ENCODE peak calls at places on chromosomes 5 and 9, in ten cellular contexts. One of them, this sample, is unnamed.

GRCh38 chr5:168118042-168118668 is 173.3 kb upstream of the WWC1 start:
- DNase-seq in type B pancreatic cell: no peak
- DNase-seq in adipocyte: no peak
- DNase-seq in stimulated activated CD4-positive, alpha-beta T cell treated with anti-CD3 and anti-CD28 coated beads, TNF-alpha, amount 100 ng/mL, for 24 hours: no peak
- DNase-seq in NCI-H774: no peak
- DNase-seq in NCI-H446 treated with DMSO at 0.1 percent for 48 hours: no peak
- DNase-seq in fibroblast of lung: no peak
- DNase-seq in amniotic stem cell: no peak
- DNase-seq in HCEC 1CT: no peak
- DNase-seq in GM12865: no peak
- DNase-seq in this sample: no peak

GRCh38 chr9:16132513-16132912 is 579.7 kb downstream of the CCDC171 start:
- DNase-seq in type B pancreatic cell: no peak
- DNase-seq in adipocyte: no peak
- DNase-seq in stimulated activated CD4-positive, alpha-beta T cell treated with anti-CD3 and anti-CD28 coated beads, TNF-alpha, amount 100 ng/mL, for 24 hours: no peak
- DNase-seq in NCI-H774: no peak
- DNase-seq in NCI-H446 treated with DMSO at 0.1 percent for 48 hours: no peak
- DNase-seq in fibroblast of lung: peak
- DNase-seq in amniotic stem cell: no peak
- DNase-seq in HCEC 1CT: peak
- DNase-seq in GM12865: no peak
- DNase-seq in this sample: peak

GRCh38 chr5:120769291-120769872 is 305.3 kb downstream of the PRR16 start:
- DNase-seq in type B pancreatic cell: no peak
- DNase-seq in adipocyte: peak
- DNase-seq in stimulated activated CD4-positive, alpha-beta T cell treated with anti-CD3 and anti-CD28 coated beads, TNF-alpha, amount 100 ng/mL, for 24 hours: no peak
- DNase-seq in NCI-H774: no peak
- DNase-seq in NCI-H446 treated with DMSO at 0.1 percent for 48 hours: no peak
- DNase-seq in fibroblast of lung: peak
- DNase-seq in amniotic stem cell: no peak
- DNase-seq in HCEC 1CT: peak
- DNase-seq in GM12865: no peak
- DNase-seq in this sample: peak

GRCh38 chr5:132101385-132101880 is 27.8 kb downstream of the CSF2 start:
- DNase-seq in type B pancreatic cell: no peak
- DNase-seq in adipocyte: no peak
- DNase-seq in stimulated activated CD4-positive, alpha-beta T cell treated with anti-CD3 and anti-CD28 coated beads, TNF-alpha, amount 100 ng/mL, for 24 hours: no peak
- DNase-seq in NCI-H774: no peak
- DNase-seq in NCI-H446 treated with DMSO at 0.1 percent for 48 hours: no peak
- DNase-seq in fibroblast of lung: no peak
- DNase-seq in amniotic stem cell: no peak
- DNase-seq in HCEC 1CT: no peak
- DNase-seq in GM12865: no peak
- DNase-seq in this sample: no peak

GRCh38 chr5:149902177-149902576 is 42.4 kb downstream of the PDE6A start:
- DNase-seq in type B pancreatic cell: no peak
- DNase-seq in adipocyte: no peak
- DNase-seq in stimulated activated CD4-positive, alpha-beta T cell treated with anti-CD3 and anti-CD28 coated beads, TNF-alpha, amount 100 ng/mL, for 24 hours: no peak
- DNase-seq in NCI-H774: no peak
- DNase-seq in NCI-H446 treated with DMSO at 0.1 percent for 48 hours: no peak
- DNase-seq in fibroblast of lung: no peak
- DNase-seq in amniotic stem cell: no peak
- DNase-seq in HCEC 1CT: no peak
- DNase-seq in GM12865: no peak
- DNase-seq in this sample: no peak

GRCh38 chr5:125349432-125349831 is 603.0 kb upstream of the ZNF608 start:
- DNase-seq in type B pancreatic cell: no peak
- DNase-seq in adipocyte: peak
- DNase-seq in stimulated activated CD4-positive, alpha-beta T cell treated with anti-CD3 and anti-CD28 coated beads, TNF-alpha, amount 100 ng/mL, for 24 hours: no peak
- DNase-seq in NCI-H774: peak
- DNase-seq in NCI-H446 treated with DMSO at 0.1 percent for 48 hours: no peak
- DNase-seq in fibroblast of lung: peak
- DNase-seq in amniotic stem cell: no peak
- DNase-seq in HCEC 1CT: peak
- DNase-seq in GM12865: no peak
- DNase-seq in this sample: no peak

GRCh38 chr5:131221888-131222287 is 42.0 kb upstream of the CDC42SE2 start:
- DNase-seq in type B pancreatic cell: no peak
- DNase-seq in adipocyte: peak
- DNase-seq in stimulated activated CD4-positive, alpha-beta T cell treated with anti-CD3 and anti-CD28 coated beads, TNF-alpha, amount 100 ng/mL, for 24 hours: no peak
- DNase-seq in NCI-H774: no peak
- DNase-seq in NCI-H446 treated with DMSO at 0.1 percent for 48 hours: no peak
- DNase-seq in fibroblast of lung: peak
- DNase-seq in amniotic stem cell: no peak
- DNase-seq in HCEC 1CT: peak
- DNase-seq in GM12865: no peak
- DNase-seq in this sample: peak

GRCh38 chr9:95434116-95435073 is 82.4 kb downstream of the PTCH1 start:
- DNase-seq in type B pancreatic cell: no peak
- DNase-seq in adipocyte: no peak
- DNase-seq in stimulated activated CD4-positive, alpha-beta T cell treated with anti-CD3 and anti-CD28 coated beads, TNF-alpha, amount 100 ng/mL, for 24 hours: no peak
- DNase-seq in NCI-H774: no peak
- DNase-seq in NCI-H446 treated with DMSO at 0.1 percent for 48 hours: no peak
- DNase-seq in fibroblast of lung: peak
- DNase-seq in amniotic stem cell: no peak
- DNase-seq in HCEC 1CT: no peak
- DNase-seq in GM12865: no peak
- DNase-seq in this sample: peak

GRCh38 chr5:94908889-94909480 is 290.5 kb downstream of the SLF1 start:
- DNase-seq in type B pancreatic cell: no peak
- DNase-seq in adipocyte: peak
- DNase-seq in stimulated activated CD4-positive, alpha-beta T cell treated with anti-CD3 and anti-CD28 coated beads, TNF-alpha, amount 100 ng/mL, for 24 hours: no peak
- DNase-seq in NCI-H774: peak
- DNase-seq in NCI-H446 treated with DMSO at 0.1 percent for 48 hours: peak
- DNase-seq in fibroblast of lung: peak
- DNase-seq in amniotic stem cell: peak
- DNase-seq in HCEC 1CT: peak
- DNase-seq in GM12865: peak
- DNase-seq in this sample: no peak

GRCh38 chr5:64147849-64148441 is 17.7 kb upstream of the RNF180 start:
- DNase-seq in type B pancreatic cell: no peak
- DNase-seq in adipocyte: peak
- DNase-seq in stimulated activated CD4-positive, alpha-beta T cell treated with anti-CD3 and anti-CD28 coated beads, TNF-alpha, amount 100 ng/mL, for 24 hours: no peak
- DNase-seq in NCI-H774: peak
- DNase-seq in NCI-H446 treated with DMSO at 0.1 percent for 48 hours: peak
- DNase-seq in fibroblast of lung: peak
- DNase-seq in amniotic stem cell: no peak
- DNase-seq in HCEC 1CT: no peak
- DNase-seq in GM12865: peak
- DNase-seq in this sample: no peak

GRCh38 chr9:94554439-94555331 is at the start of gene PCAT7:
- DNase-seq in type B pancreatic cell: peak
- DNase-seq in adipocyte: peak
- DNase-seq in stimulated activated CD4-positive, alpha-beta T cell treated with anti-CD3 and anti-CD28 coated beads, TNF-alpha, amount 100 ng/mL, for 24 hours: peak
- DNase-seq in NCI-H774: peak
- DNase-seq in NCI-H446 treated with DMSO at 0.1 percent for 48 hours: peak
- DNase-seq in fibroblast of lung: peak
- DNase-seq in amniotic stem cell: no peak
- DNase-seq in HCEC 1CT: peak
- DNase-seq in GM12865: peak
- DNase-seq in this sample: peak

GRCh38 chr5:94725142-94725541 is 106.7 kb downstream of the SLF1 start:
- DNase-seq in type B pancreatic cell: no peak
- DNase-seq in adipocyte: no peak
- DNase-seq in stimulated activated CD4-positive, alpha-beta T cell treated with anti-CD3 and anti-CD28 coated beads, TNF-alpha, amount 100 ng/mL, for 24 hours: no peak
- DNase-seq in NCI-H774: no peak
- DNase-seq in NCI-H446 treated with DMSO at 0.1 percent for 48 hours: no peak
- DNase-seq in fibroblast of lung: peak
- DNase-seq in amniotic stem cell: no peak
- DNase-seq in HCEC 1CT: no peak
- DNase-seq in GM12865: no peak
- DNase-seq in this sample: no peak

GRCh38 chr5:53035868-53036381 is 46.8 kb downstream of the ITGA2 start:
- DNase-seq in type B pancreatic cell: no peak
- DNase-seq in adipocyte: no peak
- DNase-seq in stimulated activated CD4-positive, alpha-beta T cell treated with anti-CD3 and anti-CD28 coated beads, TNF-alpha, amount 100 ng/mL, for 24 hours: no peak
- DNase-seq in NCI-H774: no peak
- DNase-seq in NCI-H446 treated with DMSO at 0.1 percent for 48 hours: no peak
- DNase-seq in fibroblast of lung: peak
- DNase-seq in amniotic stem cell: no peak
- DNase-seq in HCEC 1CT: peak
- DNase-seq in GM12865: peak
- DNase-seq in this sample: no peak

GRCh38 chr5:51684794-51685355 is 301.6 kb downstream of the ISL1 start:
- DNase-seq in type B pancreatic cell: no peak
- DNase-seq in adipocyte: no peak
- DNase-seq in stimulated activated CD4-positive, alpha-beta T cell treated with anti-CD3 and anti-CD28 coated beads, TNF-alpha, amount 100 ng/mL, for 24 hours: no peak
- DNase-seq in NCI-H774: no peak
- DNase-seq in NCI-H446 treated with DMSO at 0.1 percent for 48 hours: no peak
- DNase-seq in fibroblast of lung: no peak
- DNase-seq in amniotic stem cell: no peak
- DNase-seq in HCEC 1CT: no peak
- DNase-seq in GM12865: no peak
- DNase-seq in this sample: no peak

GRCh38 chr9:88007291-88007650 is 32.9 kb upstream of the CDK20 start:
- DNase-seq in type B pancreatic cell: no peak
- DNase-seq in adipocyte: no peak
- DNase-seq in stimulated activated CD4-positive, alpha-beta T cell treated with anti-CD3 and anti-CD28 coated beads, TNF-alpha, amount 100 ng/mL, for 24 hours: peak
- DNase-seq in NCI-H774: no peak
- DNase-seq in NCI-H446 treated with DMSO at 0.1 percent for 48 hours: no peak
- DNase-seq in fibroblast of lung: peak
- DNase-seq in amniotic stem cell: no peak
- DNase-seq in HCEC 1CT: no peak
- DNase-seq in GM12865: peak
- DNase-seq in this sample: no peak

GRCh38 chr9:83933804-83934203 is 12.6 kb upstream of the KIF27 start:
- DNase-seq in type B pancreatic cell: no peak
- DNase-seq in adipocyte: peak
- DNase-seq in stimulated activated CD4-positive, alpha-beta T cell treated with anti-CD3 and anti-CD28 coated beads, TNF-alpha, amount 100 ng/mL, for 24 hours: no peak
- DNase-seq in NCI-H774: no peak
- DNase-seq in NCI-H446 treated with DMSO at 0.1 percent for 48 hours: no peak
- DNase-seq in fibroblast of lung: no peak
- DNase-seq in amniotic stem cell: no peak
- DNase-seq in HCEC 1CT: peak
- DNase-seq in GM12865: no peak
- DNase-seq in this sample: peak

GRCh38 chr9:34546102-34546833 is 23.5 kb upstream of the ENHO start:
- DNase-seq in type B pancreatic cell: no peak
- DNase-seq in adipocyte: no peak
- DNase-seq in stimulated activated CD4-positive, alpha-beta T cell treated with anti-CD3 and anti-CD28 coated beads, TNF-alpha, amount 100 ng/mL, for 24 hours: no peak
- DNase-seq in NCI-H774: no peak
- DNase-seq in NCI-H446 treated with DMSO at 0.1 percent for 48 hours: no peak
- DNase-seq in fibroblast of lung: no peak
- DNase-seq in amniotic stem cell: no peak
- DNase-seq in HCEC 1CT: no peak
- DNase-seq in GM12865: no peak
- DNase-seq in this sample: no peak

GRCh38 chr9:706606-707451 is 134.7 kb upstream of the DMRT1 start:
- DNase-seq in type B pancreatic cell: no peak
- DNase-seq in adipocyte: peak
- DNase-seq in stimulated activated CD4-positive, alpha-beta T cell treated with anti-CD3 and anti-CD28 coated beads, TNF-alpha, amount 100 ng/mL, for 24 hours: peak
- DNase-seq in NCI-H774: peak
- DNase-seq in NCI-H446 treated with DMSO at 0.1 percent for 48 hours: no peak
- DNase-seq in fibroblast of lung: peak
- DNase-seq in amniotic stem cell: no peak
- DNase-seq in HCEC 1CT: peak
- DNase-seq in GM12865: no peak
- DNase-seq in this sample: peak

GRCh38 chr5:139445325-139446170 is 6.2 kb upstream of the DNAJC18 start:
- DNase-seq in type B pancreatic cell: no peak
- DNase-seq in adipocyte: peak
- DNase-seq in stimulated activated CD4-positive, alpha-beta T cell treated with anti-CD3 and anti-CD28 coated beads, TNF-alpha, amount 100 ng/mL, for 24 hours: no peak
- DNase-seq in NCI-H774: no peak
- DNase-seq in NCI-H446 treated with DMSO at 0.1 percent for 48 hours: no peak
- DNase-seq in fibroblast of lung: peak
- DNase-seq in amniotic stem cell: no peak
- DNase-seq in HCEC 1CT: no peak
- DNase-seq in GM12865: no peak
- DNase-seq in this sample: no peak

GRCh38 chr9:82260691-82261090 is 272.1 kb downstream of the SPATA31D1 start:
- DNase-seq in type B pancreatic cell: no peak
- DNase-seq in adipocyte: no peak
- DNase-seq in stimulated activated CD4-positive, alpha-beta T cell treated with anti-CD3 and anti-CD28 coated beads, TNF-alpha, amount 100 ng/mL, for 24 hours: no peak
- DNase-seq in NCI-H774: no peak
- DNase-seq in NCI-H446 treated with DMSO at 0.1 percent for 48 hours: no peak
- DNase-seq in fibroblast of lung: no peak
- DNase-seq in amniotic stem cell: no peak
- DNase-seq in HCEC 1CT: no peak
- DNase-seq in GM12865: no peak
- DNase-seq in this sample: no peak

GRCh38 chr9:91273853-91274552 is 87.7 kb downstream of the AUH start:
- DNase-seq in type B pancreatic cell: no peak
- DNase-seq in adipocyte: peak
- DNase-seq in stimulated activated CD4-positive, alpha-beta T cell treated with anti-CD3 and anti-CD28 coated beads, TNF-alpha, amount 100 ng/mL, for 24 hours: no peak
- DNase-seq in NCI-H774: no peak
- DNase-seq in NCI-H446 treated with DMSO at 0.1 percent for 48 hours: no peak
- DNase-seq in fibroblast of lung: peak
- DNase-seq in amniotic stem cell: no peak
- DNase-seq in HCEC 1CT: peak
- DNase-seq in GM12865: peak
- DNase-seq in this sample: no peak

GRCh38 chr9:95516736-95517558 is at the start of gene PTCH1:
- DNase-seq in type B pancreatic cell: peak
- DNase-seq in adipocyte: peak
- DNase-seq in stimulated activated CD4-positive, alpha-beta T cell treated with anti-CD3 and anti-CD28 coated beads, TNF-alpha, amount 100 ng/mL, for 24 hours: no peak
- DNase-seq in NCI-H774: peak
- DNase-seq in NCI-H446 treated with DMSO at 0.1 percent for 48 hours: no peak
- DNase-seq in fibroblast of lung: peak
- DNase-seq in amniotic stem cell: peak
- DNase-seq in HCEC 1CT: peak
- DNase-seq in GM12865: no peak
- DNase-seq in this sample: no peak